ENCODE peak calls at places on chromosomes 13 and 19, in ten cellular contexts. One of them, this sample, is unnamed.

GRCh38 chr19:32519023-32519422 is 62.0 kb upstream of the PDCD5 start:
- DNase-seq in suprapubic skin: no peak
- DNase-seq in SK-N-SH: no peak
- DNase-seq in fibroblast of pulmonary artery: peak; percentile 59
- DNase-seq in dorsolateral prefrontal cortex: no peak
- DNase-seq in fibroblast of lung: no peak
- DNase-seq in tibial nerve: no peak
- DNase-seq in AG10803: no peak
- DNase-seq in RWPE1: no peak
- DNase-seq in foreskin fibroblast: peak; percentile 4
- DNase-seq in this sample: no peak

GRCh38 chr19:2612619-2613249 is 89.8 kb downstream of the GNG7 start:
- DNase-seq in foreskin fibroblast: no peak
- DNase-seq in fibroblast of pulmonary artery: no peak
- DNase-seq in SK-N-SH: no peak
- DNase-seq in dorsolateral prefrontal cortex: no peak
- DNase-seq in AG10803: no peak
- DNase-seq in RWPE1: no peak
- DNase-seq in tibial nerve: no peak
- DNase-seq in fibroblast of lung: no peak
- DNase-seq in suprapubic skin: no peak
- DNase-seq in this sample: peak; percentile 40

GRCh38 chr19:39497850-39498261 is 891 bp upstream of the DLL3 start:
- DNase-seq in fibroblast of lung: peak; percentile 43
- DNase-seq in dorsolateral prefrontal cortex: no peak
- DNase-seq in RWPE1: no peak
- DNase-seq in suprapubic skin: no peak
- DNase-seq in SK-N-SH: peak; percentile 88
- DNase-seq in fibroblast of pulmonary artery: peak; percentile 29
- DNase-seq in foreskin fibroblast: peak; percentile 66
- DNase-seq in AG10803: no peak
- DNase-seq in tibial nerve: no peak
- DNase-seq in this sample: peak; percentile 20

GRCh38 chr19:44782729-44783128 is 5.0 kb downstream of the CBLC start:
- DNase-seq in RWPE1: no peak
- DNase-seq in AG10803: no peak
- DNase-seq in fibroblast of pulmonary artery: no peak
- DNase-seq in suprapubic skin: no peak
- DNase-seq in fibroblast of lung: no peak
- DNase-seq in tibial nerve: no peak
- DNase-seq in foreskin fibroblast: no peak
- DNase-seq in dorsolateral prefrontal cortex: no peak
- DNase-seq in SK-N-SH: no peak
- DNase-seq in this sample: no peak

GRCh38 chr13:35964764-35965163 is 166.4 kb downstream of the DCLK1 start:
- DNase-seq in SK-N-SH: no peak
- DNase-seq in suprapubic skin: no peak
- DNase-seq in AG10803: peak; percentile 75
- DNase-seq in RWPE1: no peak
- DNase-seq in tibial nerve: no peak
- DNase-seq in fibroblast of lung: peak; percentile 95
- DNase-seq in foreskin fibroblast: peak; percentile 86
- DNase-seq in dorsolateral prefrontal cortex: no peak
- DNase-seq in fibroblast of pulmonary artery: peak; percentile 72
- DNase-seq in this sample: peak; percentile 41

GRCh38 chr19:3454656-3455392 is 25.5 kb downstream of the SMIM24 start:
- DNase-seq in dorsolateral prefrontal cortex: no peak
- DNase-seq in foreskin fibroblast: no peak
- DNase-seq in RWPE1: no peak
- DNase-seq in SK-N-SH: peak; percentile 20
- DNase-seq in suprapubic skin: no peak
- DNase-seq in fibroblast of lung: no peak
- DNase-seq in tibial nerve: no peak
- DNase-seq in fibroblast of pulmonary artery: no peak
- DNase-seq in AG10803: no peak
- DNase-seq in this sample: no peak

GRCh38 chr13:71578048-71578447 is 289.0 kb downstream of the DACH1 start:
- DNase-seq in foreskin fibroblast: no peak
- DNase-seq in SK-N-SH: no peak
- DNase-seq in fibroblast of lung: no peak
- DNase-seq in AG10803: no peak
- DNase-seq in fibroblast of pulmonary artery: no peak
- DNase-seq in tibial nerve: no peak
- DNase-seq in suprapubic skin: no peak
- DNase-seq in dorsolateral prefrontal cortex: no peak
- DNase-seq in RWPE1: no peak
- DNase-seq in this sample: no peak

GRCh38 chr19:57903298-57904174 is 12.9 kb downstream of the ZNF417 start:
- DNase-seq in AG10803: peak; percentile 74
- DNase-seq in tibial nerve: no peak
- DNase-seq in fibroblast of lung: peak; percentile 76
- DNase-seq in dorsolateral prefrontal cortex: no peak
- DNase-seq in RWPE1: peak; percentile 16
- DNase-seq in SK-N-SH: peak; percentile 42
- DNase-seq in fibroblast of pulmonary artery: peak; percentile 71
- DNase-seq in foreskin fibroblast: peak; percentile 67
- DNase-seq in suprapubic skin: no peak
- DNase-seq in this sample: peak; percentile 59

GRCh38 chr19:40933025-40933424 is 51.0 kb upstream of the CYP2A7 start:
- DNase-seq in suprapubic skin: no peak
- DNase-seq in RWPE1: no peak
- DNase-seq in AG10803: no peak
- DNase-seq in fibroblast of pulmonary artery: peak; percentile 20
- DNase-seq in foreskin fibroblast: no peak
- DNase-seq in tibial nerve: no peak
- DNase-seq in dorsolateral prefrontal cortex: no peak
- DNase-seq in fibroblast of lung: no peak
- DNase-seq in SK-N-SH: no peak
- DNase-seq in this sample: peak; percentile 40
- TF ChIP-seq CTCF in suprapubic skin: no peak
- TF ChIP-seq CTCF in RWPE1: no peak
- TF ChIP-seq CTCF in AG10803: no peak
- TF ChIP-seq CTCF in fibroblast of pulmonary artery: no peak
- TF ChIP-seq CTCF in foreskin fibroblast: no peak
- TF ChIP-seq CTCF in tibial nerve: no peak
- TF ChIP-seq CTCF in dorsolateral prefrontal cortex: no peak
- TF ChIP-seq CTCF in fibroblast of lung: no peak
- TF ChIP-seq CTCF in SK-N-SH: peak; percentile 50
- TF ChIP-seq CTCF in this sample: peak; percentile 16

GRCh38 chr19:56403261-56403660 is 871 bp upstream of the ZNF583 start:
- DNase-seq in SK-N-SH: no peak
- DNase-seq in fibroblast of lung: peak; percentile 14
- DNase-seq in foreskin fibroblast: peak; percentile 30
- DNase-seq in AG10803: peak; percentile 0
- DNase-seq in suprapubic skin: no peak
- DNase-seq in fibroblast of pulmonary artery: peak; percentile 22
- DNase-seq in tibial nerve: no peak
- DNase-seq in dorsolateral prefrontal cortex: no peak
- DNase-seq in RWPE1: no peak
- DNase-seq in this sample: no peak

GRCh38 chr19:56405062-56405461 is 930 bp downstream of the ZNF583 start:
- DNase-seq in tibial nerve: no peak
- DNase-seq in fibroblast of pulmonary artery: no peak
- DNase-seq in AG10803: no peak
- DNase-seq in suprapubic skin: no peak
- DNase-seq in RWPE1: no peak
- DNase-seq in foreskin fibroblast: no peak
- DNase-seq in fibroblast of lung: no peak
- DNase-seq in SK-N-SH: no peak
- DNase-seq in dorsolateral prefrontal cortex: no peak
- DNase-seq in this sample: no peak

GRCh38 chr19:56400485-56400884 is 3.6 kb upstream of the ZNF583 start:
- DNase-seq in fibroblast of lung: no peak
- DNase-seq in fibroblast of pulmonary artery: no peak
- DNase-seq in RWPE1: no peak
- DNase-seq in SK-N-SH: no peak
- DNase-seq in AG10803: no peak
- DNase-seq in tibial nerve: no peak
- DNase-seq in dorsolateral prefrontal cortex: no peak
- DNase-seq in suprapubic skin: no peak
- DNase-seq in foreskin fibroblast: no peak
- DNase-seq in this sample: no peak

GRCh38 chr19:56404705-56405056 is 549 bp downstream of the ZNF583 start:
- DNase-seq in fibroblast of pulmonary artery: no peak
- DNase-seq in dorsolateral prefrontal cortex: no peak
- DNase-seq in AG10803: peak; percentile 3
- DNase-seq in tibial nerve: no peak
- DNase-seq in SK-N-SH: no peak
- DNase-seq in fibroblast of lung: no peak
- DNase-seq in foreskin fibroblast: peak; percentile 16
- DNase-seq in suprapubic skin: no peak
- DNase-seq in RWPE1: no peak
- DNase-seq in this sample: no peak

DNA sequence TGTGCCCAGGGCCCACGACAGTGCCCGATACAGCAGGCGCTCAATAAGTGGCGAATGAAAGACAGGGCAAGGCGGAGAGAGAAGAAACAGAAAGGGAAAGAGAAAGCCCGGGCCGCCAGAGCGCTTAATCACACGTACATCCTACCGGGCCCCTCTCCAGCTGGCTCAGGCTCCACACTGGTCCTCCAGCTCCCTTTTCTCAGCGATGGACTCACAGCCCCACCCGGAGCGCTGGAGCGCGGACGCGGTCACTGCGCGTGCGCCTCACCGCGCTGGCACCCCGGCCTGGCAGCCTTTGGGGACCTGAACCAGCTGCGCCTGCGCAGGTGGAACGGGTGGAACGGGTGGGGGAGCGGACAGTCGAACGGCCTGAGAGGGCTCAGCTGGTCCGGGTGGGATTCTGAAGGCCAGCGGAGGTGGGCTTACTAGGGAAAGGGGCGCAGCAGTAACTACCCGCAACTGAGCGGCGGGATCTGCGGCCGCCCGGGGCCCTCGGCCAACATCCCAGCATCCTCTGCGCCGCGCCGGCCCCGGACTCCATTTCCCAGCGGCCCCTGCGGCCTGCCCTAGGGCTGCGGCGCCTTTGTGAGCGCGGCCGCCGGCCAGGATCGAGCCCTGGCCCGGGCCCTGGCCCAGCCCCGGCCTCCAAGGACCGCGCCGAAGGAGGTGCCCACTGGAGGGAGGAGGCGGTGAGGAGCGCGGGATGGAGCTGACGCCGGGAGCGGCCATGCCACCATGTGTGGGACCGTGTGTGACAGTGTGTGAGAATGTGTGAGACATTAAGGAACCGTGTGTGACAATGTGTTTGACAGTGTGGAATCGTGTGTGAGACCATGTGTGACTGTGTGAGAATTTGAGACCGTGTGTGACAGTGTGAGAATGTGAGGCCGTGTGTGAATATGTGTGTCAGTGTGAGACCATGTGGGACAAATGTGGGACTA is at the start of gene ZNF583:
- DNase-seq in RWPE1: peak; percentile 60
- DNase-seq in AG10803: peak; percentile 97
- DNase-seq in tibial nerve: peak; percentile 89
- DNase-seq in SK-N-SH: peak; percentile 98
- DNase-seq in fibroblast of lung: peak; percentile 98
- DNase-seq in fibroblast of pulmonary artery: peak; percentile 99
- DNase-seq in suprapubic skin: peak; percentile 96
- DNase-seq in foreskin fibroblast: peak; percentile 99
- DNase-seq in dorsolateral prefrontal cortex: peak; percentile 94
- DNase-seq in this sample: peak; percentile 98
- TF ChIP-seq CTCF in RWPE1: no peak
- TF ChIP-seq CTCF in AG10803: no peak
- TF ChIP-seq CTCF in tibial nerve: no peak
- TF ChIP-seq CTCF in SK-N-SH: no peak
- TF ChIP-seq CTCF in fibroblast of lung: no peak
- TF ChIP-seq CTCF in fibroblast of pulmonary artery: no peak
- TF ChIP-seq CTCF in suprapubic skin: no peak
- TF ChIP-seq CTCF in foreskin fibroblast: no peak
- TF ChIP-seq CTCF in dorsolateral prefrontal cortex: no peak
- TF ChIP-seq CTCF in this sample: no peak

DNA sequence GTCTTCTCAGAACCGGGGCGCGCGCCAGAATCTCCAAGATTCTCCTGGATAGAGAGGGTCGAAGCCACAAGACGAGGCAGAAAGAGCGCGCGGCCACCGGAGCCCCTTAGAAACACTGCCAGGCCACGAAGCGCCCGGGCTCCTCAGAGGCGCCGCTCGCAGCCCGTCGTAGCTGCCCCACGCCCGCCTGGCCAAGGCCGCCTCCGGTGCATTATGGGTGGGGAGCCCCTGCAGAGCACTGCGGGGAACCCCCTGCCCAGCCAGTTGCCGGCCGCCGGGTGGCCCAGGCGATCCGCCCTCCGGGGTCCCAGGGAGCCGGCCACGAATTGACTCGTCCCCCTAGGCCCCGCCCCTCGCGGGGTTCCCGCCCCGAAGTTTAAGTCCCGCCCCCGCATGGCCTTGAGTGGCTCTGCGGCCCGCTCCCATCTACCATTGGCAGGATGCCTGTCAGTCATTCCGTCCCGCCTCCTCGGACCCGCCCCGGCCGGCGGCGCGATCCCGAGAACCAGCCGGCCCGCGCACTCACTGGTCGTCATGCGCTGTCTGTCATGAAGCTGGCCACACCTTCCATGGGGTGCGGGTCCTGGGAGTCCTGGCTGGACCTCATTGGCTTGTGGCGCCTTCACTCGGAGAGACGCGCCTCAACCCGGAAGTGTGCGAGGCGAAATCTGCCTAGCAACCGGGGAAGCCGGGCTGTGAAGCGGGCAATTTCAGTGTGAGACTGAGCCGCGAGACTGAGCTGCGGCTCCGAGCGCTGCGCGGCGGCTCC is 20.2 kb upstream of the GATAD2A start:
- DNase-seq in dorsolateral prefrontal cortex: peak; percentile 100
- DNase-seq in RWPE1: peak; percentile 96
- DNase-seq in AG10803: peak; percentile 100
- DNase-seq in tibial nerve: peak; percentile 99
- DNase-seq in fibroblast of pulmonary artery: peak; percentile 100
- DNase-seq in suprapubic skin: peak; percentile 100
- DNase-seq in fibroblast of lung: peak; percentile 100
- DNase-seq in foreskin fibroblast: peak; percentile 100
- DNase-seq in SK-N-SH: peak; percentile 98
- DNase-seq in this sample: peak; percentile 99
- TF ChIP-seq CTCF in dorsolateral prefrontal cortex: peak; percentile 33
- TF ChIP-seq CTCF in RWPE1: no peak
- TF ChIP-seq CTCF in AG10803: no peak
- TF ChIP-seq CTCF in tibial nerve: peak; percentile 4
- TF ChIP-seq CTCF in fibroblast of pulmonary artery: no peak
- TF ChIP-seq CTCF in suprapubic skin: no peak
- TF ChIP-seq CTCF in fibroblast of lung: no peak
- TF ChIP-seq CTCF in foreskin fibroblast: no peak
- TF ChIP-seq CTCF in SK-N-SH: peak; percentile 7
- TF ChIP-seq CTCF in this sample: peak; percentile 18

DNA sequence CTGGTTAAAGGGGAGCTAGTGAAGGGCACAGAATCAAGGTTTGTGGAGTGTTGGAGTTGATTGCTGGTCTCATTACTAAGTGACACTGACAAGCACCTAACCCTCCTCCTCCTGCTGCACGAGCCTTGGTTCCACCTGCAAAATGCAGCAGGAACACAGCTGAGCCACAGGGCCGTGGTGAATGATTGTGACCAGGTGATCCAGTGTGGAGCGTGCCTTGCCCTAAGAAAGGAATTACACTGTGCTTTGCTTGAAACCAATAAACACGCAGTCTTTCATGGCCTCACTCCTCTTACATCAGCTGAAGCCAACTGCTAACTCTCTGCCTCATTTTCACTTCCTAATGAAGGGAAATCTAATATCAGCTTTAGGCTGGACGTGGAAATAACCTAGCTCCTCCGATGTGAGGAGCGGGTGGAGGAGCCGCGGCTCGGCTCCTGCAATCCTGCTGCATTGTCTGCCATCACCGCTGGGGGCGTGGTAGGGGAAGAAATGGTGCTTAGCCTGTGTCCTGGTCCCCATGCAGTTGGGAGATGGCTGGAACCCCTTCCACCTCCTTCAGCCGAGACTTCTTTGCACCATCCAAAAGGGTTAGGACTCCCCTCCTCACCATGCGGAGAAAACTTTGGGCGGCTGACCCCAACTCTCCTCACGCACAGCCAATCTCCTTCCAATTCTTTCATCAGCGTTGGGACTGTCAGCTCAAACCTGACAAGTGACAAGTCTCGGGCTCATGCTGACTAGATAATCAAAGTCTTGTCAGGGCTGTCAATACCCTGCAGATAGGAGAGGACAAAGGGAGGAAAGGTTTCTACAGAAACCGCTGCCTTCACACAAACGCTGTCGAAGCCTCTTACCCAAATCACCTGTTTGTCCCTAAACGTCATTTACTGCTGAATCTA is 427.9 kb downstream of the ZNF536 start:
- DNase-seq in fibroblast of lung: no peak
- DNase-seq in AG10803: peak; percentile 8
- DNase-seq in tibial nerve: no peak
- DNase-seq in SK-N-SH: no peak
- DNase-seq in RWPE1: peak; percentile 45
- DNase-seq in suprapubic skin: no peak
- DNase-seq in dorsolateral prefrontal cortex: peak; percentile 46
- DNase-seq in fibroblast of pulmonary artery: no peak
- DNase-seq in foreskin fibroblast: no peak
- DNase-seq in this sample: peak; percentile 2
- TF ChIP-seq CTCF in fibroblast of lung: peak; percentile 67
- TF ChIP-seq CTCF in AG10803: peak; percentile 78
- TF ChIP-seq CTCF in tibial nerve: peak; percentile 44
- TF ChIP-seq CTCF in SK-N-SH: peak; percentile 10
- TF ChIP-seq CTCF in RWPE1: peak; percentile 69
- TF ChIP-seq CTCF in suprapubic skin: peak; percentile 2
- TF ChIP-seq CTCF in dorsolateral prefrontal cortex: peak; percentile 76
- TF ChIP-seq CTCF in fibroblast of pulmonary artery: peak; percentile 51
- TF ChIP-seq CTCF in foreskin fibroblast: peak; percentile 44
- TF ChIP-seq CTCF in this sample: peak; percentile 67

This sample was measured in fibroblast of the aortic adventitia.